ENCODE peak calls at places on chromosome 16, in seven cellular contexts. G, J, Z, R, F, Y and D are unnamed samples.

GRCh38 chr16:24130494-24131085 is 125.5 kb upstream of the CACNG3 start:
- DNase-seq in Y (no peak), R (no peak), G (no peak), Z (no peak), F (no peak), J (no peak), D (no peak)

GRCh38 chr16:28505489-28506137 is 1.0 kb downstream of the IL27 start:
- DNase-seq in Y (no peak), G (no peak), Z (no peak), F (no peak), J (no peak), R (no peak), D (no peak)

GRCh38 chr16:67516296-67517177 is 12.1 kb upstream of the RIPOR1 start:
- DNase-seq in R (no peak), Y (no peak), G (no peak), Z (no peak), F (no peak), J (no peak), D (no peak)

GRCh38 chr16:49698416-49698815 is 157.5 kb downstream of the ZNF423 start:
- DNase-seq in R (no peak), F (no peak), J (no peak), G (no peak), Z (no peak), Y (no peak), D (peak; percentile 33)

GRCh38 chr16:11232852-11233726 is 22.9 kb downstream of the SOCS1 start:
- DNase-seq in J (no peak), F (no peak), G (no peak), Z (peak; percentile 73), R (peak; percentile 48), Y (no peak), D (no peak)

GRCh38 chr16:28292731-28293588 is 635 bp downstream of the SBK1 start:
- DNase-seq in G (no peak), Y (no peak), J (no peak), Z (peak; percentile 11), F (peak; percentile 47), R (no peak), D (no peak)

GRCh38 chr16:22075776-22076175 is 16.6 kb upstream of the VWA3A start:
- DNase-seq in Y (no peak), R (no peak), F (no peak), J (no peak), G (no peak), Z (no peak), D (no peak)

GRCh38 chr16:8832383-8833100 is 34.9 kb downstream of the PMM2 start:
- DNase-seq in R (no peak), Y (no peak), G (no peak), J (no peak), F (no peak), Z (no peak), D (no peak)

GRCh38 chr16:54462151-54462651 is 175.6 kb upstream of the IRX3 start:
- DNase-seq in Z (no peak), F (no peak), Y (no peak), G (no peak), J (no peak), R (no peak), D (no peak)

GRCh38 chr16:51429041-51429440 is 278.0 kb upstream of the SALL1 start:
- DNase-seq in Y (no peak), R (no peak), Z (no peak), G (no peak), J (no peak), F (no peak), D (no peak)

GRCh38 chr16:14321542-14321941 is 250.4 kb downstream of the MRTFB start:
- DNase-seq in J (peak; percentile 97), Z (no peak), G (no peak), Y (no peak), F (peak; percentile 34), R (peak; percentile 62), D (peak; percentile 32)

GRCh38 chr16:67149276-67150057 is 1.3 kb downstream of the B3GNT9 start:
- DNase-seq in J (no peak), R (no peak), Y (no peak), F (no peak), Z (no peak), G (no peak), D (no peak)

GRCh38 chr16:50371936-50372595 is 3.3 kb upstream of the BRD7 start:
- DNase-seq in G (no peak), Z (no peak), Y (no peak), R (no peak), J (peak; percentile 68), F (peak; percentile 34), D (no peak)

GRCh38 chr16:56558024-56558747 is 6.7 kb upstream of the MT4 start:
- DNase-seq in R (peak; percentile 63), Z (no peak), G (no peak), F (peak; percentile 71), Y (peak; percentile 93), J (no peak), D (no peak)

GRCh38 chr16:27374794-27375499 is 27.0 kb upstream of the IL21R start:
- DNase-seq in Z (peak; percentile 58), G (peak; percentile 94), Y (peak; percentile 64), R (peak; percentile 35), F (peak; percentile 53), J (peak; percentile 80), D (peak; percentile 62)

GRCh38 chr16:66364959-66365306 is 1.6 kb upstream of the CDH5 start:
- DNase-seq in Y (no peak), R (no peak), Z (no peak), J (no peak), F (no peak), G (no peak), D (no peak)

GRCh38 chr16:11297492-11298142 is 16.5 kb upstream of the PRM1 start:
- DNase-seq in R (peak; percentile 66), Z (peak; percentile 84), F (peak; percentile 42), Y (peak; percentile 31), J (peak; percentile 63), G (no peak), D (peak; percentile 58)

GRCh38 chr16:56852401-56852730 is 12.6 kb upstream of the SLC12A3 start:
- DNase-seq in Z (no peak), G (no peak), R (no peak), Y (no peak), J (no peak), F (no peak), D (no peak)

GRCh38 chr16:14510939-14511797 is 118.9 kb downstream of the PARN start:
- DNase-seq in Y (peak; percentile 26), J (no peak), R (no peak), F (no peak), Z (no peak), G (no peak), D (no peak)

GRCh38 chr16:19114359-19115147 is 789 bp downstream of the ITPRIPL2 start:
- DNase-seq in R (peak; percentile 68), Y (no peak), F (peak; percentile 65), Z (peak; percentile 69), G (no peak), J (peak; percentile 81), D (peak; percentile 69)

GRCh38 chr16:19110537-19111391 is 3.0 kb upstream of the ITPRIPL2 start:
- DNase-seq in F (no peak), J (no peak), R (no peak), Y (no peak), G (no peak), Z (no peak), D (no peak)

GRCh38 chr16:19116711-19117449 is 3.1 kb downstream of the ITPRIPL2 start:
- DNase-seq in Z (no peak), Y (no peak), G (no peak), F (no peak), R (peak; percentile 66), J (no peak), D (no peak)

GRCh38 chr16:19115148-19116021 is 1.6 kb downstream of the ITPRIPL2 start:
- DNase-seq in G (no peak), J (no peak), Y (no peak), R (no peak), Z (no peak), F (no peak), D (no peak)

GRCh38 chr16:19113577-19114358 is at the start of gene ITPRIPL2:
- DNase-seq in Y (no peak), Z (peak; percentile 84), R (peak; percentile 73), G (peak; percentile 79), F (peak; percentile 84), J (peak; percentile 81), D (peak; percentile 90)
- TF ChIP-seq POLR2A in Y (peak; percentile 64), Z (peak; percentile 90), R (peak; percentile 57), G (peak; percentile 55), F (peak; percentile 88), J (no peak), D (peak; percentile 31)

GRCh38 chr16:89915303-89916232 is 3.1 kb upstream of the MC1R start:
- DNase-seq in Y (no peak), F (no peak), Z (no peak), G (no peak), J (no peak), R (no peak), D (no peak)

GRCh38 chr16:89918453-89919347 is at the start of gene MC1R:
- DNase-seq in G (peak; percentile 26), Y (no peak), Z (no peak), J (no peak), F (no peak), R (no peak), D (no peak)

GRCh38 chr16:89920723-89921122 is 2.1 kb downstream of the MC1R start:
- DNase-seq in G (no peak), R (no peak), Y (no peak), Z (no peak), J (no peak), F (no peak), D (no peak)

GRCh38 chr16:89919535-89920406 is 1.1 kb downstream of the MC1R start:
- DNase-seq in F (no peak), J (no peak), Y (no peak), R (no peak), Z (no peak), G (no peak), D (no peak)

DNA sequence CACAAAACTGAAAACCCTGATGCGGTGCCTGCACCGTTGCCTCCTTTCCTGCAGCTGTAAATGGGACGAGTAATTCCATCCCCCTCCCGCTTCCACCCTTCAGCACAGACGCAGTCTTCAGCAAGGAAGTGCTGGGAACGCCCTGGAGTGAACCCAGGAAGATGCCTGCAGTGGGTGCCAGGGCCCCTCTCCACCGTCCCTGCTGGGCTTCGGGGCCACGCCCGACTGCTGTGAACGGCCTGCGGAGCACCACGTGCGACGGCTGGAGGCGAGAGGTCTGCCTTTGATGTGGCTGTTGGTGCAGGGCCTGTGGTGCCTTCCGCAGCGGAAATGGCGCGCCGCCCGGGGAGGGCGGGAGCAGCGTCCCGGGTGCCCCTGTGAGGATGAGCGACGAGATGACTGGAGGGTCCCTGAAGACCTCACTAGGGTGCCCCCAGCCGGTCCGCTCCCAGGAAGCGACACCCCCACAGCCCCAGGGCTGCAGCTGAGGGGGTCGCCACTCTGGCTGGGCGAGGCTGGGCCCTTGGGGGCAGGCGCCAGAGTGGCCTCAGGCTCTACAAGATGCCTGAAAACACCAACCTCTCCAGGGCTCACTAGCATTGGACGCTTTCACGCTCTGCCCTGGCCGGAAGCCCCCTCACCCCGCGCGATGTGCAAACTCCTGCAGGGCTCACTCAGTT is 749 bp upstream of the MC1R start:
- DNase-seq in Y (peak; percentile 93), Z (peak; percentile 90), J (peak; percentile 53), R (peak; percentile 56), G (peak; percentile 96), F (no peak), D (peak; percentile 60)
- TF ChIP-seq POLR2A in Y (no peak), Z (no peak), J (no peak), R (no peak), G (no peak), F (no peak), D (peak; percentile 15)

GRCh38 chr16:2467301-2468141 is 3.6 kb upstream of the NTN3 start:
- DNase-seq in Z (peak; percentile 66), G (peak; percentile 41), J (peak; percentile 83), R (peak; percentile 82), F (peak; percentile 79), Y (peak; percentile 98), D (peak; percentile 80)
- TF ChIP-seq POLR2A in Z (no peak), G (peak; percentile 51), J (no peak), R (no peak), F (peak; percentile 67), Y (peak; percentile 55), D (no peak)

GRCh38 chr16:71287903-71288302 is 1.3 kb downstream of the CMTR2 start:
- DNase-seq in F (no peak), Y (no peak), Z (no peak), J (no peak), R (no peak), G (no peak), D (no peak)
- TF ChIP-seq POLR2A in F (no peak), Y (no peak), Z (no peak), J (no peak), R (no peak), G (no peak), D (no peak)